ENCODE peak calls at places on chromosomes 7 and 10, in four cellular contexts. J is GM12878, B is A549, C is K562. L is an unnamed sample.

GRCh38 chr10:96971324-96971723 is 139.2 kb downstream of the LCOR start:
- DNase-seq in J (no peak), B (no peak), C (no peak), L (peak; percentile 63)

GRCh38 chr7:143329471-143330170 is 13.7 kb downstream of the CLCN1 start:
- DNase-seq in J (no peak), B (no peak), C (no peak), L (no peak)

GRCh38 chr7:135247746-135248471 is 14.3 kb downstream of the STRA8 start:
- DNase-seq in J (no peak), B (no peak), C (no peak), L (no peak)

GRCh38 chr7:135708041-135708440 is 19.9 kb downstream of the SLC13A4 start:
- DNase-seq in J (no peak), B (no peak), C (peak; percentile 39), L (no peak)

GRCh38 chr7:122628651-122629411 is 70.1 kb downstream of the RNF133 start:
- DNase-seq in J (no peak), B (no peak), C (no peak), L (peak; percentile 8)

GRCh38 chr7:98165827-98166667 is 45.2 kb upstream of the BHLHA15 start:
- DNase-seq in J (no peak), B (peak; percentile 46), C (peak; percentile 61), L (peak; percentile 33)

GRCh38 chr10:11776080-11776479 is 33.9 kb downstream of the ECHDC3 start:
- DNase-seq in J (no peak), B (peak; percentile 44), C (no peak), L (no peak)

GRCh38 chr10:118595064-118595420 is 406 bp downstream of the PRLHR start:
- DNase-seq in J (no peak), B (no peak), C (no peak), L (no peak)

GRCh38 chr10:13820591-13821377 is 234.0 kb downstream of the PRPF18 start:
- DNase-seq in J (no peak), B (no peak), C (no peak), L (no peak)

GRCh38 chr10:123146892-123147634 is 873 bp upstream of the HMX2 start:
- DNase-seq in J (no peak), B (no peak), C (no peak), L (peak; percentile 13)

GRCh38 chr10:93468532-93469213 is 13.5 kb downstream of the MYOF start:
- DNase-seq in J (no peak), B (peak; percentile 91), C (no peak), L (peak; percentile 25)

GRCh38 chr10:48468866-48469511 is 135.9 kb downstream of the ARHGAP22 start:
- DNase-seq in J (no peak), B (no peak), C (peak; percentile 62), L (no peak)

GRCh38 chr7:129317450-129317849 is 92.6 kb downstream of the AHCYL2 start:
- DNase-seq in J (no peak), B (no peak), C (no peak), L (no peak)

GRCh38 chr7:22863156-22863899 is 40.7 kb upstream of the TOMM7 start:
- DNase-seq in J (no peak), B (no peak), C (no peak), L (no peak)

GRCh38 chr7:27933691-27934565 is 194.0 kb downstream of the TAX1BP1 start:
- DNase-seq in J (no peak), B (no peak), C (no peak), L (no peak)

GRCh38 chr10:3766046-3766761 is 18.8 kb downstream of the KLF6 start:
- DNase-seq in J (no peak), B (no peak), C (no peak), L (peak; percentile 71)

GRCh38 chr10:113041841-113042745 is 92.0 kb downstream of the TCF7L2 start:
- DNase-seq in J (no peak), B (no peak), C (no peak), L (no peak)

GRCh38 chr10:31083765-31084184 is 52.1 kb upstream of the ZNF438 start:
- DNase-seq in J (peak; percentile 26), B (peak; percentile 75), C (peak; percentile 47), L (peak; percentile 20)

GRCh38 chr10:43401627-43402026 is 7.4 kb downstream of the HNRNPF start:
- DNase-seq in J (no peak), B (no peak), C (no peak), L (no peak)

GRCh38 chr7:14974688-14975087 is 72.1 kb upstream of the DGKB start:
- DNase-seq in J (no peak), B (no peak), C (no peak), L (no peak)

GRCh38 chr7:48285365-48285764 is 114.1 kb downstream of the ABCA13 start:
- DNase-seq in J (no peak), B (peak; percentile 16), C (no peak), L (no peak)

GRCh38 chr7:154789404-154789803 is 213.5 kb downstream of the PAXIP1 start:
- DNase-seq in J (no peak), B (peak; percentile 24), C (peak; percentile 63), L (peak; percentile 30)

GRCh38 chr7:66118603-66119002 is 4.0 kb downstream of the CRCP start:
- DNase-seq in J (no peak), B (no peak), C (no peak), L (peak; percentile 47)

GRCh38 chr7:23020742-23021401 is 6.9 kb upstream of the HYCC1 start:
- DNase-seq in J (no peak), B (peak; percentile 7), C (no peak), L (no peak)

GRCh38 chr10:29820890-29821398 is 186.2 kb upstream of the SVIL start:
- DNase-seq in J (no peak), B (no peak), C (no peak), L (no peak)

GRCh38 chr7:40506158-40506557 is 371.4 kb downstream of the SUGCT start:
- DNase-seq in J (no peak), B (no peak), C (no peak), L (no peak)

GRCh38 chr7:40507166-40507565 is 372.4 kb downstream of the SUGCT start:
- DNase-seq in J (no peak), B (peak; percentile 6), C (peak; percentile 6), L (peak; percentile 9)

GRCh38 chr7:40509301-40509700 is 374.5 kb downstream of the SUGCT start:
- DNase-seq in J (no peak), B (no peak), C (no peak), L (no peak)
- TF ChIP-seq CHD2 in J (no peak), B (no peak), C (no peak), L (no peak)

GRCh38 chr10:117216028-117216427 is 18.7 kb downstream of the KCNK18 start:
- DNase-seq in J (no peak), B (no peak), C (no peak), L (no peak)

GRCh38 chr10:117216611-117217195 is 19.4 kb downstream of the KCNK18 start:
- DNase-seq in J (no peak), B (peak; percentile 78), C (peak; percentile 72), L (peak; percentile 46)

GRCh38 chr10:117218654-117219053 is 21.4 kb downstream of the KCNK18 start:
- DNase-seq in J (no peak), B (no peak), C (peak; percentile 48), L (no peak)

GRCh38 chr10:117215079-117215478 is 17.8 kb downstream of the KCNK18 start:
- DNase-seq in J (no peak), B (no peak), C (no peak), L (no peak)

GRCh38 chr10:117217196-117217761 is 20.0 kb downstream of the KCNK18 start:
- DNase-seq in J (no peak), B (peak; percentile 24), C (no peak), L (no peak)
- TF ChIP-seq CHD2 in J (no peak), B (no peak), C (no peak), L (no peak)

GRCh38 chr10:17784701-17785100 is 24.4 kb upstream of the MRC1 start:
- DNase-seq in J (no peak), B (no peak), C (no peak), L (no peak)

GRCh38 chr10:17788646-17789045 is 20.5 kb upstream of the MRC1 start:
- DNase-seq in J (no peak), B (no peak), C (no peak), L (no peak)

GRCh38 chr10:17789396-17789795 is 19.8 kb upstream of the MRC1 start:
- DNase-seq in J (no peak), B (no peak), C (no peak), L (no peak)

GRCh38 chr10:17785276-17785935 is 23.7 kb upstream of the MRC1 start:
- DNase-seq in J (no peak), B (no peak), C (no peak), L (no peak)

GRCh38 chr10:17787087-17787942 is 21.8 kb upstream of the MRC1 start:
- DNase-seq in J (no peak), B (peak; percentile 89), C (no peak), L (no peak)
- TF ChIP-seq CHD2 in J (no peak), B (no peak), C (no peak), L (no peak)

DNA sequence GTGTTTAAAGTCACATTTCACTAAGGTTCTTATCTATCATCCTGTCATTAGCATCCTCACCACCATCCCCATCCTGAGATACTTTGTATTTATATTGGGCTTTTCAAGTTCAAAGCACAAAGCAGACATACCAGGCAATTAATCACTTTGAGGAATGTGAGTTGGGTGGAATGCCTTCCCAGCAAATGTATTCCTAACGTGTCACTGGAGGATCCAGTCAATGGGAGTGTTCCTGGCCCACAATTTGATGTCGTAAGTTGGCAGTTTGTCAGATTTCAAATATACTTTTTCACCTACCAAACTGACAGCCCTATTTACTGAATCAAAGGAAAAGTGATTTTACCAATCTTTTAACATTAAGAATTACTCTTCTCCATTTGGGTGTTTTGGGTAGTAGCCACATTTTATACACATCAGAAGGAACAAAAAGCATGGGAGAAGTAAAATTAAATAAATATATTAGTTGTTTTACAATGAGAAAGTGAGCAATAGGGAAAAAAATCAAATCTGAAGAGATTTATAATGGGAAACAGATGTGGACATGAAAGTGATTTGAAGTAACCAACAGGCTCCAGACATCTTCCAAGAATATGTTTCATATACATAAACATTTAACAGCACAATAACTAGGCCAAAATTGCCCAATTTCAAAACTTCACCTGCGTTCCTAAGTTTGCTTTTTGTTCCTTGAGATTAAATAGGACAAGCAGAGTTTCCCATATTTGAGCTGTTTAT is 222.9 kb downstream of the MTERF1 start:
- DNase-seq in J (no peak), B (peak; percentile 3), C (no peak), L (no peak)
- TF ChIP-seq CHD2 in J (no peak), B (no peak), C (no peak), L (no peak)

L was measured in HepG2.